ENCODE peak calls at places on chromosomes 13 and 19, in five cellular contexts. B is PC-3, P is SK-N-SH, Z is hepatocyte, M is neural progenitor cell. T is an unnamed sample.

GRCh38 chr19:39409207-39409885 is 2.7 kb downstream of the ZFP36 start:
- DNase-seq in B (peak), P (peak), Z (peak), M (no peak), T (peak)

GRCh38 chr13:93080587-93080986 is 146.0 kb upstream of the GPC6 start:
- DNase-seq in B (peak), P (no peak), Z (no peak), M (no peak), T (peak)

GRCh38 chr13:27137759-27138158 is 33.9 kb downstream of the USP12 start:
- DNase-seq in B (no peak), P (no peak), Z (no peak), M (no peak), T (peak)

GRCh38 chr19:37551123-37551993 is 43.2 kb downstream of the ZNF571 start:
- DNase-seq in B (no peak), P (peak), Z (no peak), M (no peak), T (peak)

GRCh38 chr13:104597554-104598240 is 1531.5 kb upstream of the SLC10A2 start:
- DNase-seq in B (no peak), P (no peak), Z (peak), M (peak), T (no peak)

GRCh38 chr19:14786421-14786851 is 8.1 kb upstream of the ADGRE2 start:
- DNase-seq in B (peak), P (peak), Z (peak), M (peak), T (peak)

GRCh38 chr13:28140433-28141125 is 2.2 kb downstream of the PAN3 start:
- DNase-seq in B (peak), P (no peak), Z (peak), M (peak), T (peak)

GRCh38 chr13:42821437-42821836 is 40.1 kb downstream of the FAM216B start:
- DNase-seq in B (peak), P (no peak), Z (no peak), M (no peak), T (no peak)

GRCh38 chr13:50914848-50915247 is 5.3 kb downstream of the RNASEH2B start:
- DNase-seq in B (peak), P (no peak), Z (no peak), M (no peak), T (no peak)

GRCh38 chr13:30870049-30870884 is 35.8 kb upstream of the MEDAG start:
- DNase-seq in B (peak), P (no peak), Z (peak), M (peak), T (peak)

GRCh38 chr13:77353980-77354379 is 27.1 kb upstream of the MYCBP2 start:
- DNase-seq in B (no peak), P (no peak), Z (no peak), M (no peak), T (no peak)

GRCh38 chr13:60032836-60033235 is 130.9 kb downstream of the DIAPH3 start:
- DNase-seq in B (no peak), P (no peak), Z (no peak), M (no peak), T (no peak)

GRCh38 chr19:40418040-40418439 is 4.9 kb upstream of the PRX start:
- DNase-seq in B (no peak), P (no peak), Z (no peak), M (no peak), T (no peak)

GRCh38 chr13:108227651-108228272 is 9.6 kb downstream of the ABHD13 start:
- DNase-seq in B (peak), P (peak), Z (peak), M (peak), T (peak)

GRCh38 chr19:46760363-46760762 is 14.1 kb upstream of the STRN4 start:
- DNase-seq in B (no peak), P (no peak), Z (no peak), M (no peak), T (no peak)

GRCh38 chr19:51647318-51647717 is 693 bp upstream of the SIGLEC14 start:
- DNase-seq in B (no peak), P (no peak), Z (no peak), M (no peak), T (no peak)

GRCh38 chr13:33318037-33318436 is 32.5 kb upstream of the STARD13 start:
- DNase-seq in B (peak), P (no peak), Z (no peak), M (no peak), T (no peak)

GRCh38 chr19:39126312-39126561 is 651 bp downstream of the PAK4 start:
- DNase-seq in B (no peak), P (no peak), Z (no peak), M (no peak), T (no peak)

GRCh38 chr19:18768997-18769891 is 21.9 kb downstream of the COMP start:
- DNase-seq in B (no peak), P (no peak), Z (no peak), M (no peak), T (no peak)

GRCh38 chr13:47564041-47564440 is 437.0 kb downstream of the SUCLA2 start:
- DNase-seq in B (no peak), P (no peak), Z (no peak), M (peak), T (peak)

GRCh38 chr19:56765107-56765506 is 75.4 kb downstream of the PEG3 start:
- DNase-seq in B (no peak), P (peak), Z (no peak), M (no peak), T (no peak)

GRCh38 chr13:40170982-40171381 is 495.5 kb downstream of the FOXO1 start:
- DNase-seq in B (peak), P (no peak), Z (no peak), M (no peak), T (no peak)

GRCh38 chr19:17830567-17831418 is 9.5 kb upstream of the INSL3 start:
- DNase-seq in B (peak), P (peak), Z (peak), M (peak), T (peak)

GRCh38 chr13:34913040-34913439 is 29.0 kb upstream of the NBEA start:
- DNase-seq in B (peak), P (no peak), Z (peak), M (peak), T (peak)
- TF ChIP-seq EZH2phosphoT487 in B (no peak), P (no peak), Z (no peak), M (no peak), T (no peak)

GRCh38 chr13:85900521-85900920 is 101.3 kb upstream of the SLITRK6 start:
- DNase-seq in B (no peak), P (no peak), Z (no peak), M (no peak), T (no peak)

DNA sequence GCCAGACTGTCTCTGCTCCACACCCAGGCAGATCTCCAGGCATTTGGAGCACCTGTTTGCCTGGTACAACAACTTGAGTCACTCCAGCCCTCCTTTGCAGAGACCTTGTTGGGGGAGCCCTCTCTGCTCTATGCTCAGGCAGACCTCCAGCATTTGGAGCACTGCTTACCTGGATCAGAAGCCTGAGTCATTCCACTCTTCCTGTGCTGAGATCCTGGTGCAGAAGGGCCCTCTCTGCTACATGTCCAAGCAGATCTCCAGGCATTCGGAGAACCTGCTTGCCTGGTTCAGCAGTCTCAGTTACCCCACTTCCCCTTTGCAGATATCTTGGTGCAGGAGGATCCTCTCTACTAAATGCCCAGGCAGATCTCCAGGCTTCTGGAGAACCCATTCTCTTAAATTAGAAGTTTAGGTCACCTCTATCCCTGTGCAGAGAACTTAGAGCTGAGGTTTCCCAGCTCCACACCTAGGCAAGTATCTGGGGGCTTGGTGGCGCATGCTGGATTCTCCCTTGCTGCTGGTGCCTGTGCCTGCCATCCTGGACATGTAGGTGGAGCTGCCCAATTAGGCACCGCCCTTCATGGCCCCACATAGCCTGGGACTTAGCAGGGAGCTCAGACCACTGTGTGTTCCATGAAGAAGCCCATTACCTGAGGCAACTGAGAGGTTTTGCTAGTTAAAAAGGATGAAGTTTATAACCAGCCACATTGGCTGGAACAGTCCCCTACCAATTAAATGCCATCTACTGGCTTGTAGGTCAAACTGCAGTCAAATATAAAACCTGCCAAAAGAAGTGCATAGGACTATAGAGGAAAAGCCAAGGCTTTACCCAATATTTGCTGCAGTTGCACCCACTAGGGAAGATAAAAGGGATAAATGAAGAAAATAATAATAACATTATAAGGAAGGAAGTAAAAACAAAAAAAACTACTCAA is 97.6 kb upstream of the SLITRK6 start:
- DNase-seq in B (peak), P (peak), Z (no peak), M (peak), T (peak)
- TF ChIP-seq EZH2phosphoT487 in B (no peak), P (no peak), Z (no peak), M (no peak), T (no peak)

DNA sequence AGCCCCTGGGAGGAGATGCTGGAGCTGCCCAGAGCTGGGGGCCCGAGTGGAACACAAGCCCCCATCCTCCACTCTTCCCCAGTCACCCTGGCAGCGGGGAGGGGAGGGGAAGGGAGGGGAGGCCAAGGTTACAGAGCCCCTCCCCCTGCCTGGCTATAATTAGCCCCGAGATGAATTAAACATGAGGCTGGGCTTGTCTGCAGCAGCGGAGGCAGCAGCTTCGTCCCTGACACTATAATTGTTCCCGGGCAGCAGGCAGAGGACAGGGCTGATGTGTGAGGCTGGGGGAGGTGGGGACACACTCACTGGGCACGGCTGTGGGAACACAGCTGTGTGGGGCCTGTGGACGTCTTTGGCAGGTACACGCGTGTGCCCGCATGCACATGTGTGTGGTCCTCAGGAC is 28.3 kb downstream of the TINCR start:
- DNase-seq in B (no peak), P (peak), Z (no peak), M (peak), T (peak)
- TF ChIP-seq EZH2phosphoT487 in B (no peak), P (no peak), Z (no peak), M (no peak), T (no peak)

GRCh38 chr13:110209950-110210603 is 96.9 kb downstream of the COL4A1 start:
- DNase-seq in B (peak), P (no peak), Z (no peak), M (no peak), T (no peak)
- TF ChIP-seq EZH2phosphoT487 in B (no peak), P (no peak), Z (no peak), M (no peak), T (no peak)

GRCh38 chr13:24075137-24075975 is 85.2 kb upstream of the SPATA13 start:
- DNase-seq in B (peak), P (no peak), Z (no peak), M (no peak), T (no peak)

GRCh38 chr13:24073657-24074056 is 86.9 kb upstream of the SPATA13 start:
- DNase-seq in B (no peak), P (no peak), Z (no peak), M (no peak), T (no peak)

GRCh38 chr13:24076124-24076523 is 84.4 kb upstream of the SPATA13 start:
- DNase-seq in B (peak), P (no peak), Z (peak), M (no peak), T (no peak)

GRCh38 chr13:24076636-24077035 is 83.9 kb upstream of the SPATA13 start:
- DNase-seq in B (no peak), P (no peak), Z (no peak), M (no peak), T (peak)

GRCh38 chr13:24074687-24075086 is 85.8 kb upstream of the SPATA13 start:
- DNase-seq in B (peak), P (no peak), Z (no peak), M (no peak), T (no peak)
- TF ChIP-seq EZH2phosphoT487 in B (no peak), P (no peak), Z (no peak), M (no peak), T (no peak)

GRCh38 chr19:32172761-32173160 is 172.6 kb upstream of the ZNF507 start:
- DNase-seq in B (no peak), P (no peak), Z (no peak), M (peak), T (peak)
- TF ChIP-seq EZH2phosphoT487 in B (no peak), P (no peak), Z (no peak), M (no peak), T (no peak)

T was measured in GM23338.